ENCODE peak calls at places on chromosome 18, in four cellular contexts. One of them, this sample, is unnamed.

GRCh38 chr18:48408727-48409590 is at the start of gene ZBTB7C:
- DNase-seq in K562: peak; percentile 49
- DNase-seq in HepG2: no peak
- DNase-seq in H1: peak; percentile 71
- DNase-seq in this sample: no peak

GRCh38 chr18:61736168-61736567 is 156.6 kb downstream of the RNF152 start:
- DNase-seq in HepG2: no peak
- DNase-seq in K562: no peak
- DNase-seq in H1: no peak
- DNase-seq in this sample: no peak

GRCh38 chr18:47749195-47749973 is 181.1 kb downstream of the SMAD2 start:
- DNase-seq in H1: peak; percentile 95
- DNase-seq in HepG2: peak; percentile 27
- DNase-seq in K562: peak; percentile 82
- DNase-seq in this sample: no peak

GRCh38 chr18:58633874-58634273 is 5.0 kb upstream of the ALPK2 start:
- DNase-seq in K562: no peak
- DNase-seq in HepG2: no peak
- DNase-seq in H1: no peak
- DNase-seq in this sample: peak; percentile 40

GRCh38 chr18:39594206-39594605 is 2028.6 kb upstream of the CELF4 start:
- DNase-seq in HepG2: no peak
- DNase-seq in H1: no peak
- DNase-seq in K562: no peak
- DNase-seq in this sample: no peak

GRCh38 chr18:45275367-45276113 is 339.7 kb upstream of the SLC14A2 start:
- DNase-seq in K562: peak; percentile 17
- DNase-seq in HepG2: peak; percentile 5
- DNase-seq in H1: no peak
- DNase-seq in this sample: no peak

GRCh38 chr18:50870138-50870845 is 8.6 kb upstream of the ME2 start:
- DNase-seq in K562: no peak
- DNase-seq in H1: no peak
- DNase-seq in HepG2: no peak
- DNase-seq in this sample: no peak

GRCh38 chr18:10432781-10433180 is 21.7 kb upstream of the APCDD1 start:
- DNase-seq in K562: no peak
- DNase-seq in HepG2: no peak
- DNase-seq in H1: no peak
- DNase-seq in this sample: no peak

GRCh38 chr18:30376515-30376914 is 666.0 kb downstream of the DSC3 start:
- DNase-seq in HepG2: peak; percentile 7
- DNase-seq in K562: no peak
- DNase-seq in H1: no peak
- DNase-seq in this sample: no peak

GRCh38 chr18:52903858-52904257 is 563.9 kb downstream of the DCC start:
- DNase-seq in H1: peak; percentile 73
- DNase-seq in HepG2: peak; percentile 11
- DNase-seq in K562: no peak
- DNase-seq in this sample: no peak

GRCh38 chr18:3383381-3383915 is 66.5 kb upstream of the TGIF1 start:
- DNase-seq in K562: no peak
- DNase-seq in HepG2: no peak
- DNase-seq in H1: no peak
- DNase-seq in this sample: no peak

GRCh38 chr18:13797157-13797611 is 26.8 kb upstream of the MC5R start:
- DNase-seq in H1: no peak
- DNase-seq in HepG2: peak; percentile 7
- DNase-seq in K562: no peak
- DNase-seq in this sample: no peak

GRCh38 chr18:53567935-53568574 is 656.4 kb downstream of the MBD2 start:
- DNase-seq in H1: peak; percentile 45
- DNase-seq in K562: no peak
- DNase-seq in HepG2: peak; percentile 29
- DNase-seq in this sample: no peak

GRCh38 chr18:2958819-2959298 is 54.1 kb downstream of the LPIN2 start:
- DNase-seq in H1: no peak
- DNase-seq in K562: no peak
- DNase-seq in HepG2: no peak
- DNase-seq in this sample: no peak

GRCh38 chr18:45874501-45875184 is 49.2 kb downstream of the SIGLEC15 start:
- DNase-seq in H1: no peak
- DNase-seq in HepG2: no peak
- DNase-seq in K562: no peak
- DNase-seq in this sample: peak; percentile 92

GRCh38 chr18:25454270-25454659 is 102.3 kb upstream of the ZNF521 start:
- DNase-seq in H1: no peak
- DNase-seq in HepG2: no peak
- DNase-seq in K562: no peak
- DNase-seq in this sample: no peak

GRCh38 chr18:292271-292670 is 24.4 kb upstream of the THOC1 start:
- DNase-seq in HepG2: no peak
- DNase-seq in H1: no peak
- DNase-seq in K562: no peak
- DNase-seq in this sample: no peak

GRCh38 chr18:73728657-73729056 is 419.0 kb downstream of the FBXO15 start:
- DNase-seq in K562: no peak
- DNase-seq in H1: no peak
- DNase-seq in HepG2: no peak
- DNase-seq in this sample: no peak

GRCh38 chr18:13379062-13379800 is 160.7 kb downstream of the LDLRAD4 start:
- DNase-seq in K562: no peak
- DNase-seq in HepG2: no peak
- DNase-seq in H1: no peak
- DNase-seq in this sample: no peak

GRCh38 chr18:58616446-58616845 is 12.4 kb downstream of the ALPK2 start:
- DNase-seq in K562: no peak
- DNase-seq in H1: no peak
- DNase-seq in HepG2: no peak
- DNase-seq in this sample: no peak

GRCh38 chr18:54613174-54613573 is 22.1 kb downstream of the DYNAP start:
- DNase-seq in H1: no peak
- DNase-seq in K562: no peak
- DNase-seq in HepG2: no peak
- DNase-seq in this sample: no peak

GRCh38 chr18:54612237-54612636 is 21.2 kb downstream of the DYNAP start:
- DNase-seq in K562: no peak
- DNase-seq in H1: no peak
- DNase-seq in HepG2: no peak
- DNase-seq in this sample: no peak

GRCh38 chr18:54608008-54608642 is 17.1 kb downstream of the DYNAP start:
- DNase-seq in HepG2: no peak
- DNase-seq in K562: no peak
- DNase-seq in H1: no peak
- DNase-seq in this sample: no peak

GRCh38 chr18:54607213-54607934 is 16.3 kb downstream of the DYNAP start:
- DNase-seq in H1: peak; percentile 53
- DNase-seq in K562: no peak
- DNase-seq in HepG2: peak; percentile 58
- DNase-seq in this sample: no peak

DNA sequence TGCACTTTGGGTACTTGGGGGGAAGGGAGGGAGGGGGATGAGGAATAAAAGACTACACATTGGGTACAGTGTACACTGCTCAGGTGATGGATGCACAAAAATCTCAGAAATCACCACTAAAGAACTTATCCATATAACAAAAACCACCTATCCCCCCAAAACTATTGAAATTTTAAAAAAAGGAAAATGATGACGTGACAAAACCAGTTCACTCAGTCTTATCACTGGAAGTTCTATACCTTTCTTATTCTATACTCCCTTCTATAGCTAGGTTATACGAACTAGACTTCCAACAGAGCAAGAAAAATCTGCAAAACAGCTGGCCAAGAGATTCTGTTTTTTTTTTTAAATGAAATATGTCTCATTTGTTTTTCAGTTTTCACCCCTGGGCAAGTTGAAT is 20.8 kb downstream of the DYNAP start:
- DNase-seq in K562: no peak
- DNase-seq in HepG2: no peak
- DNase-seq in H1: no peak
- DNase-seq in this sample: no peak
- TF ChIP-seq CBX5 in K562: no peak
- TF ChIP-seq CBX5 in HepG2: no peak
- TF ChIP-seq CBX5 in H1: no peak
- TF ChIP-seq CBX5 in this sample: no peak

GRCh38 chr18:28728891-28729290 is 552.0 kb upstream of the CDH2 start:
- DNase-seq in K562: no peak
- DNase-seq in HepG2: no peak
- DNase-seq in H1: no peak
- DNase-seq in this sample: no peak

GRCh38 chr18:28723506-28723905 is 546.6 kb upstream of the CDH2 start:
- DNase-seq in H1: no peak
- DNase-seq in K562: no peak
- DNase-seq in HepG2: no peak
- DNase-seq in this sample: no peak

GRCh38 chr18:28725876-28726275 is 548.9 kb upstream of the CDH2 start:
- DNase-seq in H1: no peak
- DNase-seq in K562: no peak
- DNase-seq in HepG2: no peak
- DNase-seq in this sample: no peak

DNA sequence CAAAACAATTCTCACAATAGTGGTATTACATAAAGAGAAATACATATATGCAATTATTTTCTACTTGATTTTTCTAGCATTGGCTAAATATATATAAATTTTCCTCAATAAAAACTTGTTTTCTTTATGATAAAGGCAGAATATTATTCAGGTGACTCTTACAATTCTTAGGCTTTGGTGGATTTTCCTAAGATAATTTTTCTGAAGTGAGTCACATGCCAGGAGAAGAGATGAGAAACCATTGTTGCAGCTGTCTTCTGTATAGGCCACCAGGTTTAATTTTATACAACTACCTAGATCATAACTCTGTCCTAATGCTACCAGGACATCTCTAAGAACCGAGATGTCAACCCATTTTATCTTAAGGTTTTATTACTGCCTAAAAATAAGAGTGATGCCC is 552.4 kb upstream of the CDH2 start:
- DNase-seq in HepG2: no peak
- DNase-seq in H1: no peak
- DNase-seq in K562: no peak
- DNase-seq in this sample: no peak
- H3K4me3 ChIP-seq in HepG2: no peak overlapping the region
- H3K4me3 ChIP-seq in H1: no peak overlapping the region
- H3K4me3 ChIP-seq in K562: no peak overlapping the region
- H3K4me3 ChIP-seq in this sample: no peak overlapping the region

DNA sequence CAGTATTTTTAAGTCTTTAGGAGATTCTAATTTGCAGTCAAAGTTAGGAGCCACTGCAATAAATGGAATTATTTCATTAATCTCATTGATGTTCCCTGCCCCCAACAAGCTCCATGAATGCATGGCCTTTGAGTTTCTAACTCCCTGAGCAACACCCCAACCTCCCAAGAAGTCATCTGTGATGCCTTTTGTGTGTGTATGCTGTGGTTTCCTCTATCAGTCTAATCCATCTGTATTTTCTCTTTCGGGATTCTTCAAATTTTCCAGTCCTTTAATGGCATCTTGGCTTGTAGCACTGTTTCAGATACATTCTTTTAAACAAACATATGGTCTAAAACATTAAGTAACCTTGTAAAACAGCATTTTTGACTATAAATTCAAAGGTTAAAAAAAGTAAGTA is 16.8 kb downstream of the SERPINB10 start:
- DNase-seq in K562: no peak
- DNase-seq in HepG2: no peak
- DNase-seq in H1: no peak
- DNase-seq in this sample: no peak
- TF ChIP-seq CBX5 in K562: no peak
- TF ChIP-seq CBX5 in HepG2: no peak
- TF ChIP-seq CBX5 in H1: no peak
- TF ChIP-seq CBX5 in this sample: no peak

GRCh38 chr18:8602557-8602956 is 6.7 kb upstream of the RAB12 start:
- DNase-seq in HepG2: no peak
- DNase-seq in H1: no peak
- DNase-seq in K562: no peak
- DNase-seq in this sample: no peak

GRCh38 chr18:8602040-8602439 is 7.2 kb upstream of the RAB12 start:
- DNase-seq in HepG2: no peak
- DNase-seq in H1: no peak
- DNase-seq in K562: no peak
- DNase-seq in this sample: no peak

GRCh38 chr18:8601277-8602032 is 7.8 kb upstream of the RAB12 start:
- DNase-seq in K562: no peak
- DNase-seq in H1: no peak
- DNase-seq in HepG2: no peak
- DNase-seq in this sample: peak; percentile 87

GRCh38 chr18:8605974-8606373 is 3.3 kb upstream of the RAB12 start:
- DNase-seq in K562: no peak
- DNase-seq in HepG2: no peak
- DNase-seq in H1: no peak
- DNase-seq in this sample: peak; percentile 40

GRCh38 chr18:8603663-8604520 is 5.3 kb upstream of the RAB12 start:
- DNase-seq in H1: no peak
- DNase-seq in HepG2: no peak
- DNase-seq in K562: no peak
- DNase-seq in this sample: peak; percentile 49
- H3K4me3 ChIP-seq in H1: no peak overlapping the region
- H3K4me3 ChIP-seq in HepG2: no peak overlapping the region
- H3K4me3 ChIP-seq in K562: no peak overlapping the region
- H3K4me3 ChIP-seq in this sample: peak overlapping the region; percentile 63

DNA sequence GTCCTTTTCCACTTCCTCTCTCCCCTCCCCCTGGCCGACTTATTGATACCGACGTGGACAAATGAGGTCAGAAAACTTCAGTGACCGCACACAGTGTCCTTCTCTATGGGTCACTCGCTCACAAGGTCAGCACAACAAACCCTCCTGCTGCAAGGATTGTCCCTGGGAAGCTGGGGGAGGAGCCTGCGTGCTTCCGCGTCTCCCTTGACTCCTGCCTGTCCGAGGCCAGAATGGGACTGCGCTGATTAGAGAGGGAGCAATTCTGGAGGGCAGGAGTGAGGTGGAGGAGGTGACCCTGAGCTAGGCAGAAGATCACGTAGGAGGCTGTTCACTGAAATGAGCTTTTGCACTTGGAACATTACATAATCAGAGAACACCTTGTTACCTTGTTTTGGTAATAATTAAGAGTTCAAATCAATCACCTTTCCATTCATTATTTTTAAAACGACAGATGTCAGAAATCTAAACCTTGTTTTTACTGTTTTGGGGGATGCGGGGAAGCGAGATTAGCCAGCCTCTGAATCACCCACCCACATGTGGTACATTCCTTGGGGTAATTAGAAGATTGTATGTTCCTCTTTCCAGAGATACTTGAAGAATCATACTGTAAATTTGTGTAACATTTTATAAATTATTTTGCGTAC is 70.6 kb downstream of the CTAGE1 start:
- DNase-seq in HepG2: peak; percentile 5
- DNase-seq in H1: peak; percentile 64
- DNase-seq in K562: no peak
- DNase-seq in this sample: no peak
- TF ChIP-seq CBX5 in HepG2: no peak
- TF ChIP-seq CBX5 in H1: no peak
- TF ChIP-seq CBX5 in K562: no peak
- TF ChIP-seq CBX5 in this sample: no peak

GRCh38 chr18:72100465-72100864 is 443.7 kb downstream of the CBLN2 start:
- DNase-seq in H1: no peak
- DNase-seq in K562: no peak
- DNase-seq in HepG2: no peak
- DNase-seq in this sample: no peak
- H3K4me3 ChIP-seq in H1: no peak overlapping the region
- H3K4me3 ChIP-seq in K562: no peak overlapping the region
- H3K4me3 ChIP-seq in HepG2: no peak overlapping the region
- H3K4me3 ChIP-seq in this sample: no peak overlapping the region

This sample was measured in GM12878.